ENCODE peak calls at places on chromosomes 5 and 9, in six cellular contexts. O is NCI-H1092, A is AG09319, H is fibroblast of lung, R is DMS53, M is iris pigment epithelial cell. Z is an unnamed sample.

GRCh38 chr5:1757511-1757910 is 42.1 kb downstream of the MRPL36 start:
- DNase-seq in O (no peak), A (no peak), H (no peak), R (no peak), M (no peak), Z (no peak)

GRCh38 chr9:122126340-122127333 is 32.9 kb downstream of the NDUFA8 start:
- DNase-seq in O (no peak), A (no peak), H (peak), R (peak), M (peak), Z (no peak)

GRCh38 chr5:149857499-149857898 is 87.1 kb downstream of the PDE6A start:
- DNase-seq in O (no peak), A (no peak), H (peak), R (peak), M (peak), Z (no peak)

GRCh38 chr5:541148-541887 is 17.1 kb upstream of the SLC9A3 start:
- DNase-seq in O (no peak), A (no peak), H (no peak), R (no peak), M (no peak), Z (no peak)

GRCh38 chr9:124479371-124479770 is 27.8 kb downstream of the NR5A1 start:
- DNase-seq in O (no peak), A (no peak), H (no peak), R (no peak), M (no peak), Z (no peak)

GRCh38 chr5:135535420-135535819 is 344 bp downstream of the NEUROG1 start:
- DNase-seq in O (no peak), A (no peak), H (no peak), R (peak), M (no peak), Z (no peak)

GRCh38 chr9:113913426-113914195 is 37.5 kb downstream of the ZNF618 start:
- DNase-seq in O (no peak), A (no peak), H (no peak), R (no peak), M (peak), Z (no peak)

GRCh38 chr5:173441053-173441628 is 112.9 kb upstream of the STC2 start:
- DNase-seq in O (no peak), A (no peak), H (no peak), R (no peak), M (no peak), Z (no peak)

GRCh38 chr5:148984333-148984732 is 78.5 kb downstream of the SH3TC2 start:
- DNase-seq in O (no peak), A (no peak), H (peak), R (peak), M (peak), Z (no peak)

GRCh38 chr9:98767196-98767595 is 29.2 kb downstream of the ANKS6 start:
- DNase-seq in O (no peak), A (no peak), H (no peak), R (no peak), M (no peak), Z (no peak)

GRCh38 chr5:136036991-136037705 is 8.4 kb downstream of the TGFBI start:
- DNase-seq in O (peak), A (no peak), H (peak), R (no peak), M (peak), Z (no peak)

GRCh38 chr9:137604345-137605145 is 941 bp upstream of the ARRDC1 start:
- DNase-seq in O (no peak), A (no peak), H (no peak), R (peak), M (no peak), Z (no peak)

GRCh38 chr5:158303883-158304282 is 444.9 kb upstream of the CLINT1 start:
- DNase-seq in O (no peak), A (no peak), H (no peak), R (no peak), M (no peak), Z (no peak)

GRCh38 chr9:31140316-31140715 is 1244.1 kb upstream of the ACO1 start:
- DNase-seq in O (no peak), A (no peak), H (peak), R (peak), M (peak), Z (no peak)